ENCODE peak calls at places on chromosome 22, in seven cellular contexts. O is ovary, C is coronary artery, S is DMS153, G is anterior cingulate cortex, F is astrocyte of the spinal cord, M is HepG2. I is an unnamed sample.

GRCh38 chr22:29012923-29013322 is 48.7 kb downstream of the C22orf31 start:
- DNase-seq in S (no peak), G (no peak), M (no peak), C (no peak), F (no peak), O (no peak), I (no peak)

GRCh38 chr22:46346680-46347405 is 11.3 kb downstream of the TRMU start:
- DNase-seq in M (no peak), C (no peak), S (no peak), G (no peak), O (no peak), F (no peak), I (no peak)

GRCh38 chr22:37088750-37089408 is 20.6 kb downstream of the TMPRSS6 start:
- DNase-seq in F (no peak), S (no peak), M (no peak), O (no peak), G (no peak), C (no peak), I (no peak)

GRCh38 chr22:39462443-39463147 is 5.8 kb downstream of the MGAT3 start:
- DNase-seq in O (no peak), C (no peak), S (no peak), G (no peak), F (no peak), M (peak; percentile 40), I (no peak)

GRCh38 chr22:48717883-48718817 is 1109.5 kb downstream of the BRD1 start:
- DNase-seq in O (no peak), G (no peak), F (no peak), M (no peak), S (no peak), C (no peak), I (no peak)

GRCh38 chr22:21041937-21042336 is 3.8 kb upstream of the LRRC74B start:
- DNase-seq in C (no peak), S (no peak), F (peak; percentile 65), O (no peak), M (no peak), G (no peak), I (no peak)

GRCh38 chr22:47126344-47126811 is 363.9 kb downstream of the TBC1D22A start:
- DNase-seq in O (no peak), S (no peak), F (no peak), G (no peak), C (no peak), M (no peak), I (no peak)

GRCh38 chr22:30310881-30311771 is 15.6 kb downstream of the TBC1D10A start:
- DNase-seq in G (peak; percentile 63), O (peak; percentile 90), C (no peak), S (no peak), F (no peak), M (no peak), I (peak; percentile 86)

GRCh38 chr22:46464701-46465347 is 72.6 kb downstream of the CELSR1 start:
- DNase-seq in G (no peak), O (no peak), F (no peak), C (no peak), S (no peak), M (no peak), I (no peak)

GRCh38 chr22:38866024-38866398 is 6.0 kb downstream of the CBX6 start:
- DNase-seq in F (no peak), M (no peak), O (no peak), S (no peak), G (no peak), C (no peak), I (no peak)